ENCODE peak calls at places on chromosomes 4 and X, in seven cellular contexts. K, J, Y, E, Z, U and W are unnamed samples.

GRCh38 chr4:53885668-53886067 is 178.7 kb downstream of the CHIC2 start:
- DNase-seq in K (no peak), J (no peak), Y (peak; percentile 8), E (no peak), Z (no peak), U (no peak), W (no peak)

GRCh38 chr4:37662861-37663390 is 23.2 kb downstream of the RELL1 start:
- DNase-seq in K (no peak), J (no peak), Y (no peak), E (no peak), Z (no peak), U (no peak), W (no peak)

GRCh38 chr4:167622481-167623240 is 388.4 kb upstream of the SPOCK3 start:
- DNase-seq in K (peak; percentile 73), J (peak; percentile 9), Y (peak; percentile 67), E (peak; percentile 17), Z (peak; percentile 17), U (peak; percentile 47), W (no peak)

GRCh38 chr4:84938316-84938715 is 28.2 kb downstream of the WDFY3 start:
- DNase-seq in K (peak; percentile 83), J (no peak), Y (no peak), E (no peak), Z (no peak), U (no peak), W (no peak)

GRCh38 chrX:31316340-31316991 is 244.6 kb upstream of the FTHL17 start:
- DNase-seq in K (no peak), J (no peak), Y (no peak), E (no peak), Z (no peak), U (no peak), W (no peak)

GRCh38 chr4:10917475-10918103 is 233.0 kb upstream of the CLNK start:
- DNase-seq in K (no peak), J (peak; percentile 89), Y (peak; percentile 43), E (no peak), Z (no peak), U (no peak), W (no peak)

GRCh38 chrX:45710081-45710801 is 509.6 kb upstream of the DIPK2B start:
- DNase-seq in K (peak; percentile 59), J (no peak), Y (peak; percentile 32), E (peak; percentile 71), Z (no peak), U (no peak), W (no peak)

GRCh38 chr4:56307423-56307822 is 79.9 kb downstream of the AASDH start:
- DNase-seq in K (no peak), J (no peak), Y (no peak), E (no peak), Z (no peak), U (no peak), W (no peak)

GRCh38 chrX:57985951-57986350 is 75.7 kb upstream of the ZXDA start:
- DNase-seq in K (no peak), J (no peak), Y (no peak), E (no peak), Z (no peak), U (no peak), W (no peak)

GRCh38 chr4:17280266-17280665 is 231.6 kb downstream of the QDPR start:
- DNase-seq in K (no peak), J (no peak), Y (no peak), E (no peak), Z (no peak), U (no peak), W (no peak)

GRCh38 chrX:154462396-154462795 is 4.3 kb downstream of the PLXNA3 start:
- DNase-seq in K (no peak), J (no peak), Y (no peak), E (no peak), Z (no peak), U (no peak), W (no peak)

GRCh38 chr4:107631568-107631967 is 88.5 kb downstream of the PAPSS1 start:
- DNase-seq in K (no peak), J (no peak), Y (no peak), E (no peak), Z (no peak), U (no peak), W (no peak)

GRCh38 chrX:68938244-68939004 is 109.6 kb downstream of the EFNB1 start:
- DNase-seq in K (peak; percentile 82), J (no peak), Y (no peak), E (no peak), Z (no peak), U (no peak), W (peak; percentile 63)

GRCh38 chr4:113784497-113785254 is 23.1 kb upstream of the CAMK2D start:
- DNase-seq in K (peak; percentile 98), J (no peak), Y (no peak), E (peak; percentile 12), Z (no peak), U (no peak), W (no peak)

GRCh38 chr4:145920205-145920604 is 18.4 kb downstream of the ZNF827 start:
- DNase-seq in K (peak; percentile 94), J (no peak), Y (no peak), E (no peak), Z (no peak), U (no peak), W (no peak)

GRCh38 chr4:68267433-68267944 is 22.0 kb upstream of the TMPRSS11B start:
- DNase-seq in K (peak; percentile 67), J (no peak), Y (peak; percentile 22), E (no peak), Z (no peak), U (no peak), W (no peak)

GRCh38 chrX:150456466-150456865 is 93.3 kb downstream of the MAMLD1 start:
- DNase-seq in K (no peak), J (no peak), Y (no peak), E (no peak), Z (no peak), U (no peak), W (no peak)

GRCh38 chr4:133151681-133152329 is 2.7 kb downstream of the PCDH10 start:
- DNase-seq in K (peak; percentile 52), J (no peak), Y (no peak), E (no peak), Z (no peak), U (no peak), W (peak; percentile 72)